ENCODE peak calls at places on chromosomes 11 and 22, in five cellular contexts. A, X, Y, F and L are unnamed samples.

GRCh38 chr11:132158091-132158490 is 787.7 kb downstream of the NTM start:
- DNase-seq in X (no peak), Y (peak; percentile 25), F (peak; percentile 11), A (no peak), L (no peak)

GRCh38 chr11:110830344-110831141 is 118.3 kb upstream of the ARHGAP20 start:
- DNase-seq in F (no peak), A (no peak), Y (no peak), X (no peak), L (peak; percentile 43)

GRCh38 chr11:59152312-59152967 is 9.8 kb downstream of the FAM111A start:
- DNase-seq in F (no peak), A (no peak), Y (no peak), X (no peak), L (no peak)

GRCh38 chr11:119223856-119224255 is 17.7 kb downstream of the CBL start:
- DNase-seq in F (peak; percentile 27), X (no peak), A (no peak), Y (no peak), L (no peak)

GRCh38 chr22:29152045-29152380 is 53.7 kb upstream of the EMID1 start:
- DNase-seq in A (no peak), Y (no peak), X (no peak), F (no peak), L (no peak)

GRCh38 chr22:49553076-49553475 is 274.6 kb downstream of the BRD1 start:
- DNase-seq in F (no peak), A (no peak), X (no peak), Y (no peak), L (no peak)

GRCh38 chr11:134957540-134958335 is 545.7 kb upstream of the B3GAT1 start:
- DNase-seq in F (no peak), Y (no peak), X (no peak), A (no peak), L (no peak)

GRCh38 chr22:20124083-20124787 is 7.2 kb upstream of the TRMT2A start:
- DNase-seq in F (no peak), Y (no peak), X (no peak), A (no peak), L (no peak)

GRCh38 chr11:23991140-23991539 is 505.7 kb upstream of the LUZP2 start:
- DNase-seq in A (no peak), X (peak; percentile 33), F (peak; percentile 52), Y (peak; percentile 76), L (no peak)

GRCh38 chr11:107780775-107781174 is 68.9 kb upstream of the SLN start:
- DNase-seq in X (no peak), A (no peak), Y (peak; percentile 5), F (peak; percentile 12), L (no peak)

GRCh38 chr11:86869966-86870570 is 69.7 kb downstream of the PRSS23 start:
- DNase-seq in Y (peak; percentile 78), F (peak; percentile 76), X (peak; percentile 64), A (peak; percentile 66), L (no peak)

GRCh38 chr11:3215346-3216026 is 3.1 kb downstream of the MRGPRG start:
- DNase-seq in X (no peak), F (no peak), Y (no peak), A (no peak), L (no peak)

GRCh38 chr11:60987577-60988277 is 16.2 kb downstream of the CD6 start:
- DNase-seq in A (no peak), F (no peak), Y (no peak), X (no peak), L (no peak)

GRCh38 chr11:33895752-33896137 is 3.9 kb upstream of the LMO2 start:
- DNase-seq in F (no peak), Y (no peak), X (no peak), A (no peak), L (no peak)

GRCh38 chr22:37167176-37167980 is 17.7 kb upstream of the IL2RB start:
- DNase-seq in X (no peak), Y (no peak), A (no peak), F (no peak), L (no peak)
- H3K27ac ChIP-seq in X (no peak overlapping the region), Y (no peak overlapping the region), A (peak overlapping the region; percentile 37), F (no peak overlapping the region), L (no peak overlapping the region)

DNA sequence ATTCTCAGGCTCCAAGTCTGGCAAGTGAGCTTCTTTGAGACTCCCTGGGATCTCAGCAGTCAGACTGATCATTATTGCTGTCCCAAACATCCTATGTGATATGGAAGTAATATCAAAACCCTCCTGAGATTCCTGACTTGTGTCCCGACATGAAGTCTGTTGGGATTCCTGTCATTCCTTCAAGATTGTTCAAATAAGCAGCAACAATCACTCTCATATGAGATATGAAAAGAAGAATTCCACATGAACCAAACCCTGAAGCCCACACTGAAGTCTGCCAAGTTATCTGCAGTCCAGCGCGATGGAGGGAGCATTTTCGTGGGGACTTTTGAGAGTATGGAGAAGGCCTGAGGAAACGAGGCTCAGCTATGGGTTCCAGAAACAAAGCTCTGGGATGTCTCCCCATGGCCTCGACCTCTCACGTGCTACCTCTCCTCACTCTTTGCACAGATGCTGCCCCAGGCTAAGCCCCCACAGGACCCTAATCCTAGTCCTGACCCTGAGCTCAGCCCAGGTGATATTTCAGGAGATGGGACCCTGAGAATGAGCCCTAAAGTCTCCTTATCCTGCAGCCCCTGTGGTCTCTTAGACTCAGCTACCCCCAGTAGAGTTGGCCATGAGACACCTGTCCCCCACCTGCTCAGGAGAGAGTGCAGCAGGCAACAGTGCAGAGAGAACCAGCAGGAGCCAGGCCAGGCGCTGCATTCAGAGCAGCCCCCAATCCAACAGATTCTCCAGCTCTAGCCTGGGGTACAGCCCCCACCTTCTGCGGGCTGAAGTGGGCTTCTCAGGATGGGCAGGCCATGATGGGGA is 100.2 kb downstream of the GGTLC2 start:
- DNase-seq in X (no peak), A (no peak), Y (no peak), F (peak; percentile 33), L (no peak)
- H3K27ac ChIP-seq in X (no peak overlapping the region), A (no peak overlapping the region), Y (no peak overlapping the region), F (no peak overlapping the region), L (no peak overlapping the region)

DNA sequence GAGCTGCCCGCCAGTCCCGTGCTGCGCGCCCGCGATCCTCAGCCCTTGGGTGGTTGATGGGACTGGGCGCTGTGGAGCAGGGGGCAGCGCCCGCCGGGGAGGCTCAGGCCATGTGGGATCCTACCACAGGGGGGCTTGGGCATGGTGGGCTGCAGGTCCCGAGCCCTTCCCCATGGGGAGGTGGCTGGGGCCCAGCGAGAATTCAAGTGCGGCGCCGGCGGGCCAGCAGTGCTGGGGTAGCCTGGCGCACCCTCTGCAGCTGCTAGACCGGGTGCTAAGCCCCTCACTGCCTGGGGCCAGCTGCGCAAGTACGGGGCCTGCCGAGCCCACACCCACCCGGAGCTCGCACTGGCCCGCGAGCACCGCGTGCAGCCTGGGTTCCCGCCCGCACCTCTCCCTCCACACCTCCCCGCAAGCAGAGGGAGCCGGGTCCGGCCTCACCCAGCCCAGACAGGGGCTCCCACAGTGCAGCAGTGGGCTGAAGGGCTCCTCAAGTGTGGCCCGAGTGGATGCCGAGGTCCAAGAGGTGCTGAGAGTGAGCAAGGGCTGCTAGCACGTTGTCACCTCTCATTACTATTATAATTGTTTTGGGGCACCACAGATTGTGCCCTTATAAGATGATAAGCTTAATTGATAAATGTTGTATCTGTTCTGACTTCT is 333.2 kb downstream of the CASP12 start:
- DNase-seq in A (no peak), Y (no peak), F (no peak), X (no peak), L (no peak)
- H3K27ac ChIP-seq in A (no peak overlapping the region), Y (no peak overlapping the region), F (no peak overlapping the region), X (no peak overlapping the region), L (no peak overlapping the region)

GRCh38 chr11:65446446-65447277 is 24.1 kb downstream of the NEAT1 start:
- DNase-seq in F (peak; percentile 55), Y (peak; percentile 62), X (peak; percentile 59), A (peak; percentile 41), L (no peak)

GRCh38 chr11:65448418-65449196 is 26.0 kb downstream of the NEAT1 start:
- DNase-seq in F (peak; percentile 76), X (peak; percentile 63), Y (peak; percentile 85), A (peak; percentile 30), L (no peak)

GRCh38 chr11:65445101-65445603 is 22.6 kb downstream of the NEAT1 start:
- DNase-seq in A (no peak), F (peak; percentile 56), X (peak; percentile 48), Y (peak; percentile 43), L (no peak)

GRCh38 chr11:65445604-65446445 is 23.2 kb downstream of the NEAT1 start:
- DNase-seq in Y (peak; percentile 77), A (peak; percentile 31), X (peak; percentile 52), F (peak; percentile 53), L (no peak)

GRCh38 chr11:65448074-65448417 is 25.4 kb downstream of the NEAT1 start:
- DNase-seq in Y (peak; percentile 55), A (no peak), X (no peak), F (peak; percentile 41), L (no peak)
- H3K27ac ChIP-seq in Y (no peak overlapping the region), A (no peak overlapping the region), X (peak overlapping the region; percentile 0), F (no peak overlapping the region), L (peak overlapping the region; percentile 67)

GRCh38 chr22:26555478-26555877 is 34.5 kb downstream of the TPST2 start:
- DNase-seq in Y (no peak), X (no peak), A (no peak), F (no peak), L (no peak)

GRCh38 chr22:26552466-26552865 is 37.5 kb downstream of the TPST2 start:
- DNase-seq in X (peak; percentile 62), Y (peak; percentile 17), F (no peak), A (no peak), L (no peak)

GRCh38 chr22:26553056-26553752 is 36.7 kb downstream of the TPST2 start:
- DNase-seq in X (peak; percentile 80), F (peak; percentile 30), A (no peak), Y (peak; percentile 75), L (peak; percentile 34)

GRCh38 chr22:26556904-26557303 is 33.0 kb downstream of the TPST2 start:
- DNase-seq in Y (no peak), X (no peak), F (no peak), A (no peak), L (no peak)

DNA sequence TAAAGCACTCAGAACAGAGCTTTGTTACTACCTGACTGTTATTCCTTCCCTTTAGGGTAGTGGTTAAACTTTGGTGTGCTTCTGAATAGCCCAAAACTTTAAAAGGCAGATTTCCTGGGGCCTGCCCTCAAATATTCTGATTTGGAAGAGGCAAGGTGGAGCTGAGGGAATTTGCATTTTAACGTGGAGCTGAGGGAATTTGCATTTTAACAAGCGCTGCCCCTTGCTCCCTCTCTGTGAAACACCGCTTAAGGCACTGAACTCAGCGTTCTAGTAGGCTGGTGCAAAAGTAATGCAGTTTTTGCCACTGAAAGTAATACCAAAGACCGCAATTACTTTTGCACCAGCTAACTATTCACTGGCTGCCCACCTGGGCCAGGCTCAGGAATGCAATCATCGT is 35.0 kb downstream of the TPST2 start:
- DNase-seq in Y (no peak), A (no peak), X (no peak), F (no peak), L (no peak)
- H3K27ac ChIP-seq in Y (no peak overlapping the region), A (no peak overlapping the region), X (no peak overlapping the region), F (no peak overlapping the region), L (no peak overlapping the region)

DNA sequence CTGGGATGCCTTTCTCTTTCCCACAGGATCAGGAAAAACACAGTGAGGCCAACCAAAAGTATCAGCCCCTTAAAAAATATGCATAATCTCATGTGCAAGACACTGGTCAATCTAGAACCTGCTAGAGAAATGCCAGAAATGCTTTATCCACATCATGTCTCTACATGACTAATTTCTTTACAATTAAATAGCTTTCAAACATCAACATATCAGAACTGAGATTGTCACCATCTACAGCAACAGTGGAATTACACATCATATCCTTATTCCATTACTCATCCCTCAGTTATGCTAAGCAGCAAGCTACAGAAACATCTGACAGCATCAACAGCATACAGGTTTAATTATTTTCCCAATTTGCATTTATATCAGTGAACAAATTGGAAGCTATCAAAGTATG is 78.8 kb downstream of the DDIAS start:
- DNase-seq in F (peak; percentile 55), X (peak; percentile 74), A (no peak), Y (peak; percentile 67), L (peak; percentile 62)
- H3K27ac ChIP-seq in F (no peak overlapping the region), X (peak overlapping the region; percentile 63), A (peak overlapping the region; percentile 9), Y (no peak overlapping the region), L (peak overlapping the region; percentile 71)